ENCODE peak calls at places on chromosomes 13 and 19, in five cellular contexts. U, A, X, Q and J are unnamed samples.

GRCh38 chr13:51148952-51149573 is 38.0 kb upstream of the C13orf42 start:
- DNase-seq in U (no peak), Q (no peak), X (peak; percentile 58), A (no peak), J (peak; percentile 85)

GRCh38 chr19:30076751-30077670 is 135.0 kb downstream of the URI1 start:
- DNase-seq in A (no peak), X (no peak), Q (no peak), U (no peak), J (no peak)

GRCh38 chr13:53068841-53069520 is 40.4 kb downstream of the OLFM4 start:
- DNase-seq in X (no peak), Q (no peak), A (no peak), U (no peak), J (no peak)

GRCh38 chr19:32876919-32877285 is 7.3 kb upstream of the SLC7A9 start:
- DNase-seq in Q (no peak), X (peak; percentile 63), A (peak; percentile 26), U (no peak), J (no peak)

GRCh38 chr13:63190742-63191141 is 1775.1 kb upstream of the PCDH20 start:
- DNase-seq in U (no peak), X (peak; percentile 92), A (no peak), Q (no peak), J (peak; percentile 9)

GRCh38 chr19:3692141-3693029 is 7.9 kb downstream of the PIP5K1C start:
- DNase-seq in A (peak; percentile 84), U (peak; percentile 73), X (no peak), Q (no peak), J (no peak)

GRCh38 chr19:31664096-31664495 is 314.9 kb upstream of the TSHZ3 start:
- DNase-seq in A (no peak), X (no peak), U (no peak), Q (no peak), J (no peak)

GRCh38 chr13:84080748-84081530 is 198.7 kb upstream of the SLITRK1 start:
- DNase-seq in U (no peak), Q (no peak), A (no peak), X (no peak), J (no peak)

GRCh38 chr19:56360841-56361240 is 32.5 kb downstream of the ZNF582 start:
- DNase-seq in A (no peak), X (no peak), Q (no peak), U (no peak), J (no peak)

GRCh38 chr19:3507371-3508120 is 1.4 kb downstream of the FZR1 start:
- DNase-seq in U (peak; percentile 69), X (peak; percentile 27), Q (no peak), A (peak; percentile 75), J (no peak)

GRCh38 chr19:5487222-5487621 is 32.0 kb downstream of the ZNRF4 start:
- DNase-seq in U (no peak), A (no peak), X (no peak), Q (no peak), J (no peak)

GRCh38 chr13:25085125-25085742 is 10.7 kb upstream of the PABPC3 start:
- DNase-seq in X (peak; percentile 37), Q (peak; percentile 24), A (no peak), U (no peak), J (peak; percentile 11)

GRCh38 chr13:113631341-113632095 is 26.5 kb downstream of the ATP4B start:
- DNase-seq in U (peak; percentile 29), Q (no peak), X (no peak), A (no peak), J (no peak)

GRCh38 chr19:5591476-5591875 is 23.7 kb upstream of the TINCR start:
- DNase-seq in A (no peak), X (no peak), Q (no peak), U (no peak), J (no peak)

GRCh38 chr19:35138305-35138799 is 272 bp upstream of the FXYD1 start:
- DNase-seq in X (no peak), U (no peak), A (no peak), Q (no peak), J (peak; percentile 33)

GRCh38 chr19:23305555-23305954 is 55.4 kb upstream of the ZNF724 start:
- DNase-seq in U (no peak), X (no peak), A (no peak), Q (no peak), J (no peak)

GRCh38 chr13:76884167-76884566 is 2.0 kb downstream of the KCTD12 start:
- DNase-seq in X (peak; percentile 5), U (no peak), A (no peak), Q (peak; percentile 70), J (peak; percentile 75)

GRCh38 chr13:99777873-99778272 is 193.7 kb downstream of the ZIC5 start:
- DNase-seq in A (no peak), Q (no peak), X (no peak), U (no peak), J (no peak)

GRCh38 chr19:5037936-5038335 is 69.0 kb downstream of the KDM4B start:
- DNase-seq in U (no peak), A (no peak), X (no peak), Q (no peak), J (no peak)

GRCh38 chr13:103638706-103639105 is 572.5 kb upstream of the SLC10A2 start:
- DNase-seq in U (no peak), A (no peak), Q (no peak), X (no peak), J (no peak)

GRCh38 chr13:94481966-94482365 is 2.5 kb upstream of the DCT start:
- DNase-seq in A (no peak), U (no peak), Q (no peak), X (peak; percentile 77), J (peak; percentile 73)

GRCh38 chr19:38606131-38606530 is 11.6 kb downstream of the MAP4K1 start:
- DNase-seq in A (no peak), X (no peak), U (no peak), Q (no peak), J (no peak)

GRCh38 chr19:44988896-44989563 is 12.2 kb upstream of the RELB start:
- DNase-seq in Q (peak; percentile 68), A (peak; percentile 87), U (peak; percentile 82), X (peak; percentile 41), J (peak; percentile 64)

GRCh38 chr19:1122972-1123363 is 19.2 kb downstream of the GPX4 start:
- DNase-seq in X (peak; percentile 69), U (no peak), A (peak; percentile 100), Q (no peak), J (peak; percentile 64)

GRCh38 chr19:40512473-40513344 is 45.9 kb downstream of the SPTBN4 start:
- DNase-seq in A (peak; percentile 77), X (peak; percentile 34), U (no peak), Q (no peak), J (no peak)

GRCh38 chr19:35153701-35154534 is 617 bp upstream of the FXYD5 start:
- DNase-seq in A (peak; percentile 84), Q (no peak), X (peak; percentile 33), U (peak; percentile 80), J (no peak)

GRCh38 chr19:41862445-41862986 is 2.5 kb downstream of the RPS19 start:
- DNase-seq in Q (no peak), U (peak; percentile 26), A (no peak), X (no peak), J (no peak)

GRCh38 chr19:50486823-50487515 is 10.3 kb upstream of the GARIN5A start:
- DNase-seq in A (peak; percentile 97), U (no peak), X (peak; percentile 20), Q (peak; percentile 72), J (peak; percentile 6)

GRCh38 chr13:45718992-45719391 is 16.9 kb downstream of the CBY2 start:
- DNase-seq in U (no peak), A (no peak), X (peak; percentile 44), Q (no peak), J (no peak)

GRCh38 chr19:29528350-29528945 is 2.7 kb downstream of the VSTM2B start:
- DNase-seq in U (peak; percentile 60), X (peak; percentile 60), A (peak; percentile 91), Q (peak; percentile 35), J (peak; percentile 53)

GRCh38 chr13:20159646-20160345 is 1.1 kb downstream of the GJA3 start:
- DNase-seq in A (no peak), Q (peak; percentile 28), U (no peak), X (peak; percentile 53), J (no peak)

GRCh38 chr13:51643114-51643881 is 59.0 kb downstream of the WDFY2 start:
- DNase-seq in X (peak; percentile 95), U (no peak), Q (no peak), A (no peak), J (peak; percentile 81)

GRCh38 chr19:20397292-20397691 is 168.3 kb downstream of the ZNF737 start:
- DNase-seq in U (no peak), Q (no peak), X (no peak), A (no peak), J (no peak)

GRCh38 chr19:38658462-38659306 is 11.2 kb downstream of the ACTN4 start:
- DNase-seq in U (no peak), X (peak; percentile 100), A (no peak), Q (peak; percentile 70), J (peak; percentile 100)

GRCh38 chr13:83884141-83884540 is 1.9 kb upstream of the SLITRK1 start:
- DNase-seq in U (no peak), Q (no peak), A (no peak), X (no peak), J (no peak)

GRCh38 chr19:45069056-45069455 is 7.2 kb downstream of the ZNF296 start:
- DNase-seq in X (peak; percentile 18), Q (no peak), A (no peak), U (no peak), J (peak; percentile 20)

GRCh38 chr13:99982741-99983400 is 1.3 kb downstream of the ZIC2 start:
- DNase-seq in Q (no peak), A (peak; percentile 51), U (no peak), X (no peak), J (no peak)

GRCh38 chr19:29526730-29527499 is 1.1 kb downstream of the VSTM2B start:
- DNase-seq in X (no peak), A (peak; percentile 62), U (peak; percentile 36), Q (no peak), J (no peak)